ENCODE peak calls at places on chromosome 22, in four cellular contexts. N is lower leg skin; W is mesothelial cell of epicardium; R is CD8-positive, alpha-beta T cell. S is an unnamed sample.

GRCh38 chr22:28229566-28230483 is 310.8 kb upstream of the PITPNB start:
- DNase-seq in W (no peak), R (no peak), N (no peak), S (no peak)

GRCh38 chr22:27086728-27087450 is 429.5 kb downstream of the MIAT start:
- DNase-seq in W (no peak), N (no peak), R (no peak), S (no peak)

GRCh38 chr22:21095773-21096107 is 50.0 kb downstream of the LRRC74B start:
- DNase-seq in R (no peak), W (no peak), N (no peak), S (no peak)

GRCh38 chr22:29269230-29269604 is 1.1 kb downstream of the EWSR1 start:
- DNase-seq in R (no peak), W (no peak), N (peak; percentile 82), S (no peak)

GRCh38 chr22:27885977-27886842 is 32.8 kb downstream of the PITPNB start:
- DNase-seq in N (no peak), R (peak; percentile 20), W (peak; percentile 50), S (no peak)

GRCh38 chr22:38271927-38272372 is 860 bp downstream of the TMEM184B start:
- DNase-seq in R (no peak), W (no peak), N (no peak), S (no peak)

GRCh38 chr22:19406281-19406811 is 25.2 kb downstream of the HIRA start:
- DNase-seq in R (no peak), W (no peak), N (no peak), S (no peak)

GRCh38 chr22:22030493-22031182 is 48.1 kb upstream of the TOP3B start:
- DNase-seq in N (no peak), R (no peak), W (no peak), S (no peak)

GRCh38 chr22:25051983-25052710 is 99.6 kb downstream of the KIAA1671 start:
- DNase-seq in R (no peak), W (no peak), N (no peak), S (no peak)

GRCh38 chr22:29799217-29799680 is 32.1 kb downstream of the UQCR10 start:
- DNase-seq in W (no peak), R (no peak), N (peak; percentile 97), S (no peak)

DNA sequence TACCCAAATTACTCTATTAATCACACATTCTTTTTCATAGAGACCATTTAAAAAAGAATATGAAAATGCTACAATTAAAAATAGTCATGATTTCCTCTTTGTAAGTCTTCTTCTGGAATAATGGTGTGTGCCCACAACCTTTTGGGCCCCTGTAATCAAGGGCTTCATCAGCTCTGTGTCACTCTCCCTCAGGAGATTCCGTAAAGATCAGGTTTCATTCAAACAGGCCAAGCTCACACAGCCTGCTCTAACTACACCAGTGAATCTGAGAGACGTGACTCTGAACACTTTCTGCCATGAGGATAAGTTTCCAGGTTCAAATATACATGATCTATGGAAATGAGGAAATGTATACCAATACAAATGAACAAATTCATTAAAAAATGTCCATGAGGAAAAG is 9.5 kb downstream of the DRICH1 start:
- DNase-seq in R (no peak), W (no peak), N (no peak), S (no peak)
- TF ChIP-seq CTCF in R (no peak), W (no peak), N (no peak), S (no peak)

GRCh38 chr22:46373838-46374662 is 38.5 kb downstream of the TRMU start:
- DNase-seq in R (peak; percentile 17), N (no peak), W (no peak), S (no peak)

GRCh38 chr22:46373166-46373565 is 37.7 kb downstream of the TRMU start:
- DNase-seq in R (peak; percentile 10), N (no peak), W (no peak), S (no peak)

GRCh38 chr22:46371623-46372226 is 36.2 kb downstream of the TRMU start:
- DNase-seq in W (no peak), R (no peak), N (no peak), S (no peak)

GRCh38 chr22:46370584-46371373 is 35.3 kb downstream of the TRMU start:
- DNase-seq in N (no peak), R (peak; percentile 54), W (no peak), S (no peak)

DNA sequence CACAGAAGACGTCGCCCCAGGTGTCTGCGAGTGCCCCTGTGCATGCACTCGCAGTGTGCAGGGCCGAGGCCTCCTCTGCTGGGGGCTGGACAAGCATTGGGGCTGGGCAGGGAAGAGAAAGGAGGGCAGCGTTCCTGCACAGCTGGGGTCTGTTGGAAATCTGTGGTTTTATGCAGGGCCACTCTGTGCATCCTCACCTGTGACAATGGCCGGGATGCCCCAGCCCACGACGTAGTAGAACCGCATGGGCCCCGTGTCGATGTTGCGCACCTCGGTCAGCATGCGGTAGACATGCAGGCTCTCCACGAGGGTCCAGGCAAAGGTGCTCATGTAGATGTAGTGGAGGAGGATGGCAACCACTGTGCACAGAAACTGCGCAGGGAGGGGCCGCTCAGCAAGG is 37.2 kb downstream of the TRMU start:
- DNase-seq in N (no peak), R (no peak), W (no peak), S (no peak)
- TF ChIP-seq CTCF in N (no peak), R (no peak), W (no peak), S (no peak)

GRCh38 chr22:45435544-45436139 is 22.1 kb downstream of the RIBC2 start:
- DNase-seq in W (peak; percentile 92), N (peak; percentile 98), R (peak; percentile 65), S (no peak)
- TF ChIP-seq CTCF in W (peak; percentile 96), N (no peak), R (peak; percentile 95), S (peak; percentile 98)

DNA sequence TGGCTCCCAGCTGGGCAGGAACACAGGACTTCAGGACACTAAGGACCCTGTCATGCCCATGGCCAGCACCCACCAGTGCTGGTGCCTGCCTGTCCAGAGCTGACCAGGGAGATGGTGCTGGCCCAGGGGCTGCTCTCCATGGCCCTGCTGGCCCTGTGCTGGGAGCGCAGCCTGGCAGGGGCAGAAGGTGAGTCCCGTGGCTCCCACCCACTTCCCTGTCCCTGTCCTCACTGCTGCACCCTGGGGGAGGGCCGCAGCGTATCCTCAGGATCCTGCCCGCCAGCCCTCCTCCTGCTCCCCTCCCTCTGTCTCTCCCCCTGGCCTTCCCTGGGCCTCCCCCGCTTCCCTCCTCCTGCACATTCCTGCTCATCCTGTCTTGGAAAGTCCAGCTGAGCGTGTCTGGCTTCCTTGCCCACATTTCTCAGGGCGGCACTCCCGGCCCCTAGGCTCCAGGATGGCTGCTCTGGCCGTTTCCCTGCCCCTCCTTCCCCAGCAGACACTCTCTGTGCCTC is 8.7 kb downstream of the CSF2RB start:
- DNase-seq in W (peak; percentile 59), R (no peak), N (peak; percentile 78), S (no peak)
- TF ChIP-seq CTCF in W (no peak), R (no peak), N (no peak), S (no peak)

GRCh38 chr22:31947296-31947695 is 3.0 kb downstream of the YWHAH start:
- DNase-seq in N (no peak), W (no peak), R (no peak), S (no peak)
- TF ChIP-seq CTCF in N (no peak), W (no peak), R (peak; percentile 74), S (peak; percentile 58)